ENCODE peak calls at places on chromosomes 5 and 9, in four cellular contexts. C, I, H and Z are unnamed samples.

GRCh38 chr5:98341711-98342042 is 431.8 kb upstream of the RGMB start:
- DNase-seq in C (no peak), I (no peak), H (no peak), Z (peak; percentile 31)

GRCh38 chr9:77838986-77839385 is 190.9 kb upstream of the GNA14 start:
- DNase-seq in C (no peak), I (no peak), H (no peak), Z (no peak)

GRCh38 chr5:177109810-177110209 is 23.1 kb downstream of the FGFR4 start:
- DNase-seq in C (peak; percentile 27), I (no peak), H (no peak), Z (no peak)

GRCh38 chr9:132041825-132042224 is 37.8 kb downstream of the MED27 start:
- DNase-seq in C (peak; percentile 60), I (no peak), H (no peak), Z (no peak)

GRCh38 chr5:306011-306805 is 15.3 kb upstream of the AHRR start:
- DNase-seq in C (peak; percentile 51), I (no peak), H (no peak), Z (no peak)

GRCh38 chr9:116260531-116260930 is 106.9 kb downstream of the PAPPA start:
- DNase-seq in C (no peak), I (no peak), H (no peak), Z (no peak)

GRCh38 chr9:130837002-130837511 is 2.0 kb downstream of the ABL1 start:
- DNase-seq in C (peak; percentile 38), I (no peak), H (no peak), Z (peak; percentile 62)

GRCh38 chr9:98455256-98455956 is 200.0 kb upstream of the TBC1D2 start:
- DNase-seq in C (no peak), I (no peak), H (no peak), Z (no peak)

GRCh38 chr5:90056911-90057705 is 352.4 kb downstream of the CETN3 start:
- DNase-seq in C (no peak), I (no peak), H (no peak), Z (no peak)

GRCh38 chr5:139378101-139378825 is 4.8 kb downstream of the SLC23A1 start:
- DNase-seq in C (no peak), I (no peak), H (no peak), Z (no peak)

GRCh38 chr5:163913548-163913947 is 408.1 kb downstream of the MAT2B start:
- DNase-seq in C (no peak), I (no peak), H (no peak), Z (peak; percentile 69)

GRCh38 chr9:127451681-127452480 is 571 bp downstream of the LRSAM1 start:
- DNase-seq in C (peak; percentile 81), I (peak; percentile 40), H (peak; percentile 75), Z (peak; percentile 51)

GRCh38 chr9:126366366-126367011 is 39.9 kb downstream of the MVB12B start:
- DNase-seq in C (no peak), I (no peak), H (no peak), Z (peak; percentile 36)

GRCh38 chr5:16178745-16179372 is 732 bp downstream of the MARCHF11 start:
- DNase-seq in C (peak; percentile 73), I (peak; percentile 10), H (no peak), Z (peak; percentile 51)

GRCh38 chr9:4137234-4137633 is 162.6 kb downstream of the GLIS3 start:
- DNase-seq in C (no peak), I (no peak), H (peak; percentile 92), Z (peak; percentile 99)

GRCh38 chr9:83355024-83355444 is 183.2 kb downstream of the FRMD3 start:
- DNase-seq in C (no peak), I (no peak), H (no peak), Z (peak; percentile 15)

GRCh38 chr5:82538339-82539034 is 260.3 kb upstream of the RPS23 start:
- DNase-seq in C (peak; percentile 52), I (no peak), H (no peak), Z (peak; percentile 50)

GRCh38 chr9:114096041-114096511 is 3.0 kb downstream of the KIF12 start:
- DNase-seq in C (no peak), I (no peak), H (no peak), Z (no peak)

GRCh38 chr9:113155911-113156559 is 5.2 kb downstream of the SLC31A2 start:
- DNase-seq in C (no peak), I (no peak), H (no peak), Z (no peak)

GRCh38 chr5:158117467-158118165 is 258.7 kb upstream of the CLINT1 start:
- DNase-seq in C (no peak), I (no peak), H (no peak), Z (no peak)

GRCh38 chr9:132187006-132187760 is 25.3 kb downstream of the NTNG2 start:
- DNase-seq in C (no peak), I (no peak), H (no peak), Z (no peak)

GRCh38 chr5:77920350-77921046 is 144.4 kb upstream of the TBCA start:
- DNase-seq in C (no peak), I (no peak), H (no peak), Z (no peak)

GRCh38 chr5:171850354-171850947 is 64.8 kb downstream of the SMIM23 start:
- DNase-seq in C (peak; percentile 53), I (peak; percentile 10), H (no peak), Z (no peak)

GRCh38 chr9:113397077-113397696 is 3.9 kb downstream of the ALAD start:
- DNase-seq in C (peak; percentile 4), I (no peak), H (no peak), Z (no peak)

GRCh38 chr9:28927711-28928110 is 1354.4 kb upstream of the C9orf72 start:
- DNase-seq in C (no peak), I (no peak), H (peak; percentile 83), Z (no peak)

GRCh38 chr9:109182940-109183798 is 16.1 kb upstream of the FRRS1L start:
- DNase-seq in C (peak; percentile 62), I (peak; percentile 41), H (peak; percentile 54), Z (peak; percentile 35)
- TF ChIP-seq CTCF in C (peak; percentile 56), I (peak; percentile 68), H (peak; percentile 75), Z (peak; percentile 41)

GRCh38 chr5:179180921-179181645 is 120.9 kb downstream of the ZNF354C start:
- DNase-seq in C (no peak), I (no peak), H (no peak), Z (no peak)

GRCh38 chr5:179181988-179182387 is 121.8 kb downstream of the ZNF354C start:
- DNase-seq in C (no peak), I (no peak), H (no peak), Z (no peak)

GRCh38 chr5:179184521-179185050 is 124.4 kb downstream of the ZNF354C start:
- DNase-seq in C (no peak), I (no peak), H (no peak), Z (no peak)

GRCh38 chr5:179183481-179183880 is 123.3 kb downstream of the ZNF354C start:
- DNase-seq in C (no peak), I (no peak), H (no peak), Z (no peak)

DNA sequence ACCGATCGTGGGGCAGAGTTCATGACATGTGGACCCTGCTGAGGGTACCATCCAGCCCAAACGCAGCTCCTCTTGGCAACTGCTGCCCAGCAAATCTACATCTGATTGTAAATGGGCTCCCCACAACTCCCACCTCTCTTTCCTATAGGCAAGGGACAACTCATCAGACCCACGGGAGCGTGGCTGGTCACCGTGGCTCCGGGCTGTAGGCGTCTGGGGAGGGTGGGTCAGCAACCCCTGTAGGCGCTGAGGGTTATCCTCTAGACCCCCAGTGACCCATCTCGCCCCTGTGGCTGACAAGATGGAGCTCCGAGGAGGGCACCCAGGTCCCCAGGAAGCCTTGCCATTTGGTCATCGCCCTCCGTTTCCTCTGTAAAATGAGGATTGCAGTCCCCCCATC is 122.4 kb downstream of the ZNF354C start:
- DNase-seq in C (no peak), I (no peak), H (no peak), Z (no peak)
- H3K4me2 ChIP-seq in C (no peak overlapping the region), I (no peak overlapping the region), H (no peak overlapping the region), Z (no peak overlapping the region)

GRCh38 chr5:115460476-115460875 is 84.1 kb downstream of the FEM1C start:
- DNase-seq in C (no peak), I (no peak), H (peak; percentile 93), Z (peak; percentile 94)
- TF ChIP-seq CTCF in C (no peak), I (no peak), H (no peak), Z (no peak)

GRCh38 chr9:96172797-96173196 is 129.2 kb downstream of the HSD17B3 start:
- DNase-seq in C (no peak), I (no peak), H (no peak), Z (no peak)
- H3K4me2 ChIP-seq in C (no peak overlapping the region), I (no peak overlapping the region), H (no peak overlapping the region), Z (no peak overlapping the region)

GRCh38 chr5:53425598-53426516 is 54.6 kb upstream of the FST start:
- DNase-seq in C (peak; percentile 36), I (peak; percentile 47), H (no peak), Z (peak; percentile 39)
- TF ChIP-seq CTCF in C (peak; percentile 60), I (peak; percentile 61), H (peak; percentile 45), Z (peak; percentile 8)

GRCh38 chr5:18987101-18987500 is 1000.9 kb downstream of the CDH18 start:
- DNase-seq in C (no peak), I (no peak), H (peak; percentile 13), Z (no peak)
- H3K4me2 ChIP-seq in C (no peak overlapping the region), I (no peak overlapping the region), H (no peak overlapping the region), Z (no peak overlapping the region)

GRCh38 chr5:156934450-156935211 is 28.4 kb downstream of the TIMD4 start:
- DNase-seq in C (peak; percentile 36), I (peak; percentile 76), H (no peak), Z (no peak)
- TF ChIP-seq CTCF in C (peak; percentile 36), I (peak; percentile 89), H (no peak), Z (no peak)

GRCh38 chr9:95841377-95841776 is 34.1 kb upstream of the ERCC6L2 start:
- DNase-seq in C (no peak), I (no peak), H (no peak), Z (no peak)
- H3K4me2 ChIP-seq in C (no peak overlapping the region), I (no peak overlapping the region), H (no peak overlapping the region), Z (no peak overlapping the region)